ENCODE peak calls at places on chromosomes 6 and 20, in five cellular contexts. P is HL-60, L is right atrium auricular region, X is osteoblast, R is H1. V is an unnamed sample.

GRCh38 chr6:12473494-12473893 is 183.3 kb downstream of the EDN1 start:
- DNase-seq in P (no peak), L (no peak), X (no peak), R (no peak), V (no peak)

GRCh38 chr20:34129518-34130162 is 17.6 kb upstream of the EIF2S2 start:
- DNase-seq in P (no peak), L (peak), X (peak), R (no peak), V (peak)

GRCh38 chr6:79453558-79454042 is 83.6 kb downstream of the LCA5 start:
- DNase-seq in P (peak), L (no peak), X (no peak), R (no peak), V (no peak)

GRCh38 chr6:88492824-88493223 is 326.7 kb upstream of the CNR1 start:
- DNase-seq in P (no peak), L (no peak), X (no peak), R (no peak), V (no peak)

GRCh38 chr6:164085552-164086325 is 671.2 kb downstream of the QKI start:
- DNase-seq in P (no peak), L (peak), X (peak), R (no peak), V (no peak)

GRCh38 chr6:158232445-158233213 is 64.5 kb downstream of the GTF2H5 start:
- DNase-seq in P (no peak), L (peak), X (peak), R (no peak), V (peak)

GRCh38 chr6:24752917-24753486 is 21.7 kb upstream of the GMNN start:
- DNase-seq in P (no peak), L (no peak), X (no peak), R (no peak), V (no peak)

GRCh38 chr6:89667872-89668556 is 29.5 kb upstream of the LYRM2 start:
- DNase-seq in P (no peak), L (no peak), X (peak), R (no peak), V (no peak)

GRCh38 chr6:162621246-162621645 is 106.3 kb downstream of the PRKN start:
- DNase-seq in P (no peak), L (no peak), X (no peak), R (no peak), V (no peak)

GRCh38 chr6:157392927-157393666 is 12.1 kb downstream of the ZDHHC14 start:
- DNase-seq in P (no peak), L (no peak), X (no peak), R (no peak), V (no peak)

GRCh38 chr6:105269390-105269789 is 89.6 kb upstream of the POPDC3 start:
- DNase-seq in P (no peak), L (no peak), X (no peak), R (no peak), V (no peak)

GRCh38 chr20:57570145-57570850 is 9.4 kb downstream of the PCK1 start:
- DNase-seq in P (no peak), L (no peak), X (peak), R (no peak), V (no peak)

GRCh38 chr6:109469591-109470189 is 13.3 kb downstream of the ZBTB24 start:
- DNase-seq in P (no peak), L (no peak), X (no peak), R (no peak), V (no peak)

GRCh38 chr6:154080434-154081189 is 41.6 kb downstream of the OPRM1 start:
- DNase-seq in P (no peak), L (no peak), X (peak), R (no peak), V (no peak)

GRCh38 chr6:17354700-17355403 is 38.5 kb upstream of the CAP2 start:
- DNase-seq in P (no peak), L (no peak), X (peak), R (no peak), V (no peak)

GRCh38 chr6:68313911-68314310 is 321.2 kb upstream of the ADGRB3 start:
- DNase-seq in P (no peak), L (no peak), X (no peak), R (no peak), V (no peak)

GRCh38 chr6:114844359-114844758 is 501.5 kb upstream of the HS3ST5 start:
- DNase-seq in P (no peak), L (no peak), X (no peak), R (no peak), V (no peak)

GRCh38 chr6:52297433-52297832 is 12.9 kb upstream of the MCM3 start:
- DNase-seq in P (no peak), L (no peak), X (no peak), R (no peak), V (no peak)

GRCh38 chr6:68652117-68652536 is 17.0 kb downstream of the ADGRB3 start:
- DNase-seq in P (no peak), L (no peak), X (no peak), R (no peak), V (no peak)

GRCh38 chr6:164832410-164832809 is 477.0 kb downstream of the C6orf118 start:
- DNase-seq in P (no peak), L (no peak), X (no peak), R (no peak), V (no peak)

GRCh38 chr6:128538763-128539162 is 18.4 kb upstream of the PTPRK start:
- DNase-seq in P (no peak), L (no peak), X (no peak), R (no peak), V (no peak)

GRCh38 chr20:63150391-63150898 is 65.5 kb downstream of the YTHDF1 start:
- DNase-seq in P (no peak), L (no peak), X (no peak), R (no peak), V (no peak)

GRCh38 chr6:23980965-23981364 is 145.1 kb upstream of the NRSN1 start:
- DNase-seq in P (no peak), L (no peak), X (no peak), R (no peak), V (no peak)

GRCh38 chr20:58286729-58287128 is 22.8 kb upstream of the RAB22A start:
- DNase-seq in P (peak), L (no peak), X (no peak), R (no peak), V (no peak)

GRCh38 chr20:42588847-42589246 is 600.9 kb downstream of the PTPRT start:
- DNase-seq in P (no peak), L (no peak), X (no peak), R (no peak), V (no peak)

GRCh38 chr20:42595625-42596024 is 594.1 kb downstream of the PTPRT start:
- DNase-seq in P (no peak), L (no peak), X (no peak), R (no peak), V (no peak)

GRCh38 chr20:42587427-42587826 is 602.3 kb downstream of the PTPRT start:
- DNase-seq in P (no peak), L (no peak), X (no peak), R (no peak), V (no peak)

GRCh38 chr20:42594659-42595058 is 595.0 kb downstream of the PTPRT start:
- DNase-seq in P (no peak), L (no peak), X (no peak), R (no peak), V (no peak)

GRCh38 chr20:42589976-42590639 is 599.6 kb downstream of the PTPRT start:
- DNase-seq in P (no peak), L (no peak), X (no peak), R (no peak), V (no peak)
- TF ChIP-seq CTCF in P (no peak), L (no peak), X (no peak), R (no peak), V (no peak)

DNA sequence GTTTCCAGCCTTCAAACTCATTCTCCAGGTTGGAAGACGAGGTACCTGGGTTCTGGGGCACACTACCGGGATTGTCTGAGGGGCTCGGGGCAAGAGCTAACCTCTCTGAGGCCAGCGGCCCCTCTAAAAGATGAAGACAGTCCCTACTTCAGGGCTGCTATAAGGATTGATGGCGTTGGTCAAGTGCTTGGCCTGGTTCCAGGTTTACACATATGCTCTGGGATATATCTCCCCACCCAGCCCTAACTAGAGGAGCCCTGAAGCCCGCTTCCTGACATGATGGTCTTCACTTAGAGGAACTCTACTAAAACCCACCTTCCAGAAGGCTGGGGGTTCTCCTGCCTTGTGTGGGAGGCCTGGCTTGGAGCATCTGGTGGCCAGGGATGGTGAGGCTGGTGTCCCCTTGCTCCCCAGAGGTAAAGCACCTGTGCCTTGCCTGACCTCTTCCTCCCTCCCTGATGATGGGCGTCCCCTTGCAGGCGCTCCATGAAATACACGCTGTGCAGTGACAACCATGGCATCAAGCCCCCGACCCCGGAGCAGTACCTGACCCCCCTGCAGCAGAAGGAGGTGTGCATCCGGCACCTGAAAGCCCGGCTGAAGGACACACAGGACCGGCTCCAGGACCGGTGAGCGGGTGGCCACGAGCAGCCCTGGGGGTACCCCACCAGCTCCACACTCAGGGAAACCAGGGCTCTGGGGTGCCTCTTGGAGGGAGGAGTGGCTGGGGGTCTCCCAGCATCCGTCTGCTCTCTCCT is 28.7 kb downstream of the SDCBP2 start:
- DNase-seq in P (no peak), L (no peak), X (peak), R (no peak), V (no peak)
- H3K27ac ChIP-seq in P (no peak), L (no peak), X (no peak), R (no peak), V (peak)

DNA sequence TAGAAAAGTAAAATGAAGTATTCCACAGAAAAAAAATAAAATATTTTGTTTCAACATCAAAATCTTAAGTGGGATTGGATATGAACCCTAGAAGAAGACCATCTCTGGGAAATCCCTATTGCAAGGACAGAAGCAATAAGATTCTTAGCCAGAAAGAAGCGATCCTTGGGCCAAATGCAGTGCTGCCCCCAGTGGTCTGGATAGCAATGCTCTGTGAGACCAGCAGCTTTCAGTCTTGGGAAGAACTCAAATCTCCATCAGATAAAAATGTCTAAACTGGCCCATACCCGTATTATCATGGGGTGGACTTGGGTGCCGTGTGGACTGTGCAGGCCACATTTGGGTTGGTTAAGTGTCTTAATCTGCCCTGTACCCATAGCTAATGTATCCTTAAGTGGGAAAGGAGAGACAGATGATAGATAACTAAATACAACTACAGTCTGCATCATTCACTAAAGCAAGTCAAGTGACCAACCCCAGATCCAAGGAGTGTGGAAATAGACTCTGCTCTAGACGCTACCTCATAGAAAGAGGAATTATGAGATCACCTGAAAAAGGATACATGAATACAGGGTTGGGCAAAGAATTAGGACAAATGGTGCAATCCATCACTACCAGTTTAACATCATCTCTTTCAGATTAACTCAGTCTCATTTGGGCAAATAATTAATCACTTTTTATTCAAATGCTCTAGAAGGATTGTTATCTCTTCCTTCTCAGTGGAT is 38.9 kb upstream of the SNAP25 start:
- DNase-seq in P (no peak), L (no peak), X (peak), R (no peak), V (no peak)
- TF ChIP-seq CTCF in P (no peak), L (no peak), X (peak), R (peak), V (no peak)

GRCh38 chr6:56649782-56650181 is 7.1 kb upstream of the DST start:
- DNase-seq in P (no peak), L (no peak), X (peak), R (no peak), V (no peak)
- H3K27ac ChIP-seq in P (no peak), L (no peak), X (peak), R (no peak), V (no peak)

GRCh38 chr6:3669916-3670315 is 81.6 kb downstream of the PXDC1 start:
- DNase-seq in P (no peak), L (no peak), X (no peak), R (no peak), V (no peak)

GRCh38 chr6:3665608-3666007 is 85.9 kb downstream of the PXDC1 start:
- DNase-seq in P (no peak), L (no peak), X (no peak), R (no peak), V (no peak)

DNA sequence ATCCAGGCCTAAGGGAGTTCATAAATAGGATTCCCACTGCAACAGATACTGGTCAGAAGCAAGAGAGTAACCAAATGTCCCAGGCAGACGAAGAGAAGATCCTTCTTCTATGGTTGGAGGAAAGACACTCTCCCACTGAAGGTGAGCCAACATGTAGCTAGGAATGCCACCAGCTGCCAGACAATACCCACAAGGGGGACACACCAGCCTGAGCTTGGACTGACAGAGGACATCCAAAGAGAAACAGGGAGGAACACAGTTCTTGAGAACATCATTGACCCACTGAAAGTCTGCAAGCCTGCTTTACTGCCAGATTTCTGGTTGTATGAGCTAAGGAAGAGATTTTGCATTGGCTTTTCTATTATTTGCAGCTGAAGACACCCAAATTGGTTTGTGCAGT is 80.1 kb downstream of the PXDC1 start:
- DNase-seq in P (no peak), L (no peak), X (no peak), R (no peak), V (no peak)
- TF ChIP-seq CTCF in P (no peak), L (no peak), X (no peak), R (no peak), V (no peak)

DNA sequence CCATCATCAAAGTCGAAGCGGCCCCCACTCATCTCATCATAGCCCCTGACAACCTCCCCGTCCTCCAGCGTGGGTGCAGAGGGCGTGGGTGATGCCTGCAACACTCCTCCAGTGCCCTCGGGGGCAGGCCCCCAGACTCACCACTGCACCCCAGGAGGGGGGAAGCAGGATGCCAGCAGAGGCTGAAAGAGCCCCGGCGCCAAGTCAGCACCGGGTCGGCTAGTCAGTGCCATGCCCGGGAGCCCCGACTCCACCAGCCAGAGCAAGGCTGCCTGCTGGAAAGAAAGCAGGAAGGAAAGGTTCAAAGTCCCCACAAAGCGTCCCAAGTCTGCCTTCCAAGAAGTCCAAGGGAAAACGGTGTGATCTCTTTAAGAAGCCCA is 324 bp downstream of the JPH2 start:
- DNase-seq in P (no peak), L (no peak), X (no peak), R (no peak), V (no peak)
- H3K27ac ChIP-seq in P (no peak), L (peak), X (no peak), R (no peak), V (no peak)

GRCh38 chr6:20936949-20937348 is 402.7 kb downstream of the CDKAL1 start:
- DNase-seq in P (no peak), L (no peak), X (no peak), R (no peak), V (no peak)
- TF ChIP-seq CTCF in P (no peak), L (no peak), X (no peak), R (peak), V (no peak)